ENCODE peak calls at places on chromosomes 12 and 14, in seven cellular contexts. M, R, W, D, L, K and F are unnamed samples.

GRCh38 chr14:65200454-65200853 is 98.1 kb upstream of the MAX start:
- DNase-seq in D (no peak), M (no peak), L (no peak), R (no peak), W (no peak), K (no peak), F (no peak)

GRCh38 chr12:108729612-108730336 is 1.5 kb downstream of the CORO1C start:
- DNase-seq in D (no peak), K (no peak), L (no peak), W (no peak), R (peak; percentile 78), M (no peak), F (no peak)

GRCh38 chr12:41264281-41264680 is 76.2 kb downstream of the PDZRN4 start:
- DNase-seq in M (no peak), R (no peak), W (no peak), L (no peak), K (no peak), D (no peak), F (no peak)

GRCh38 chr12:130398089-130398848 is 60.6 kb downstream of the PIWIL1 start:
- DNase-seq in D (no peak), K (no peak), R (no peak), M (no peak), W (no peak), L (no peak), F (no peak)

GRCh38 chr12:109286252-109286651 is 22.8 kb downstream of the FOXN4 start:
- DNase-seq in M (no peak), W (no peak), L (no peak), R (no peak), K (no peak), D (no peak), F (no peak)

GRCh38 chr14:66842911-66843572 is 335.1 kb downstream of the GPHN start:
- DNase-seq in M (no peak), D (no peak), L (no peak), K (no peak), W (no peak), R (no peak), F (no peak)

GRCh38 chr12:62260733-62261683 is 804 bp downstream of the USP15 start:
- DNase-seq in K (peak; percentile 38), M (no peak), D (peak; percentile 63), L (no peak), W (no peak), R (peak; percentile 68), F (peak; percentile 6)

GRCh38 chr14:32561520-32561919 is 232.4 kb downstream of the AKAP6 start:
- DNase-seq in K (no peak), R (no peak), M (no peak), D (no peak), W (no peak), L (no peak), F (peak; percentile 40)

GRCh38 chr14:77139540-77140342 is 1.9 kb downstream of the ZDHHC22 start:
- DNase-seq in W (no peak), M (no peak), R (no peak), L (no peak), D (no peak), K (no peak), F (peak; percentile 26)

GRCh38 chr14:101191086-101191881 is 287.8 kb upstream of the RTL1 start:
- DNase-seq in L (no peak), M (no peak), D (no peak), K (no peak), R (no peak), W (no peak), F (no peak)

GRCh38 chr14:51726166-51726899 is 74.6 kb downstream of the FRMD6 start:
- DNase-seq in K (no peak), M (no peak), D (no peak), W (no peak), L (no peak), R (no peak), F (no peak)

GRCh38 chr12:111964935-111965334 is 48.0 kb downstream of the TMEM116 start:
- DNase-seq in L (no peak), K (no peak), M (no peak), R (no peak), D (no peak), W (no peak), F (no peak)

GRCh38 chr12:10634427-10634826 is 21.0 kb upstream of the MAGOHB start:
- DNase-seq in W (no peak), L (no peak), K (no peak), M (no peak), R (peak; percentile 30), D (no peak), F (peak; percentile 15)

GRCh38 chr12:114407566-114408411 is 1.8 kb upstream of the TBX5 start:
- DNase-seq in M (no peak), L (no peak), K (no peak), W (no peak), R (no peak), D (no peak), F (no peak)
- H3K4me3 ChIP-seq in M (peak overlapping the region; percentile 83), L (no peak overlapping the region), K (no peak overlapping the region), W (no peak overlapping the region), R (no peak overlapping the region), D (peak overlapping the region; percentile 60), F (no peak overlapping the region)

GRCh38 chr14:28652782-28653181 is 113.8 kb upstream of the FOXG1 start:
- DNase-seq in D (no peak), R (peak; percentile 91), K (no peak), L (no peak), M (no peak), W (no peak), F (peak; percentile 7)
- H3K9me3 ChIP-seq in D (no peaks in the 10 kb centered on the region), R (no peaks in the 10 kb centered on the region), K (no peaks in the 10 kb centered on the region), L (no peaks in the 10 kb centered on the region), M (no peaks in the 10 kb centered on the region), W (no peaks in the 10 kb centered on the region), F (no peaks in the 10 kb centered on the region)

GRCh38 chr14:85527458-85527857 is 2.5 kb upstream of the FLRT2 start:
- DNase-seq in D (no peak), R (no peak), W (no peak), L (no peak), K (no peak), M (no peak), F (no peak)

GRCh38 chr14:85528080-85528881 is 1.7 kb upstream of the FLRT2 start:
- DNase-seq in D (no peak), W (peak; percentile 57), M (peak; percentile 40), L (no peak), R (peak; percentile 77), K (peak; percentile 39), F (peak; percentile 41)

GRCh38 chr14:85530626-85531025 is 682 bp downstream of the FLRT2 start:
- DNase-seq in D (no peak), L (no peak), M (no peak), K (no peak), R (no peak), W (no peak), F (no peak)

GRCh38 chr14:85529803-85530574 is at the start of gene FLRT2:
- DNase-seq in K (peak; percentile 72), M (peak; percentile 68), W (peak; percentile 69), R (peak; percentile 71), L (peak; percentile 40), D (peak; percentile 57), F (peak; percentile 67)

GRCh38 chr14:85528882-85529585 is 910 bp upstream of the FLRT2 start:
- DNase-seq in D (peak; percentile 13), R (peak; percentile 62), M (peak; percentile 11), K (no peak), L (no peak), W (peak; percentile 35), F (peak; percentile 45)
- H3K27me3 ChIP-seq in D (peaks cover 56% of the 10 kb centered on the region), R (no peaks in the 10 kb centered on the region), M (no peaks in the 10 kb centered on the region), K (peaks cover 40% of the 10 kb centered on the region), L (no peaks in the 10 kb centered on the region), W (no peaks in the 10 kb centered on the region), F (peaks cover 8% of the 10 kb centered on the region)

GRCh38 chr14:24432259-24433131 is 2.7 kb downstream of the KHNYN start:
- DNase-seq in L (no peak), K (no peak), R (peak; percentile 19), W (peak; percentile 29), M (no peak), D (no peak), F (no peak)

GRCh38 chr14:24430143-24430681 is 458 bp downstream of the KHNYN start:
- DNase-seq in L (peak; percentile 83), D (peak; percentile 85), R (peak; percentile 52), M (peak; percentile 91), K (peak; percentile 79), W (peak; percentile 84), F (peak; percentile 78)

GRCh38 chr14:24429395-24430142 is at the start of the genes CBLN3 and KHNYN:
- DNase-seq in M (peak; percentile 94), L (peak; percentile 91), D (peak; percentile 94), K (peak; percentile 91), W (peak; percentile 93), R (peak; percentile 85), F (peak; percentile 91)

GRCh38 chr14:24430682-24431568 is 1.2 kb downstream of the KHNYN start:
- DNase-seq in K (no peak), W (peak; percentile 61), R (peak; percentile 58), D (no peak), L (peak; percentile 47), M (peak; percentile 66), F (peak; percentile 62)

DNA sequence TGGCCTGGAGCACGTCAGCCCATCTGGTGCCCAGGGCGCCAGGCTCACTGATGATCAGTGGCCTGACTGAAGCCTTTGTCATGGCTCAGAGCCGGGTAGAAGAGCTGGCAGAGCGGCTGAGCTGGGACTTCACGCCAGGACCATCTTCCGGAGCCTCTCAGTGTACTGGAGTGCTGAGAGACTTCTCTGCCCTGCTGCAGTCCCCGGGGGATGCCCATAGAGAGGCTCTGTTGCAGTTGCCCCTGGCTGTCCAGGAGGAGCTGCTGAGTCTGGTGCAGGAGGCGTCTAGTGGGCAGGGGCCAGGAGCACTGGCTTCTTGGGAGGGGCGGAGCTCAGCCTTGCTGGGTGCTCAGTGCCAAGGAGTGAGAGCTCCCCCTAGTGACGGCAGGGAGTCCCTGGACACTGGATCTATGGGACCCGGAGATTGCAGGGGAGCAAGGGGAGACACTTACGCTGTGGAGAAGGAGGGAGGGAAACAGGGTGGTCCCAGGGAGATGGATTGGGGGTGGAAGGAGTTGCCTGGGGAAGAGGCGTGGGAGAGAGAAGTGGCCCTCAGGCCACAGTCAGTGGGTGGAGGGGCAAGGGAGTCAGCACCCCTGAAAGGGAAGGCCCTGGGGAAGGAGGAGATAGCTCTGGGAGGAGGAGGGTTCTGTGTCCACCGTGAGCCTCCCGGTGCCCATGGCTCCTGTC is 2.0 kb downstream of the KHNYN start:
- DNase-seq in D (peak; percentile 92), K (peak; percentile 89), L (peak; percentile 91), M (peak; percentile 94), R (peak; percentile 84), W (peak; percentile 92), F (peak; percentile 86)
- H3K4me3 ChIP-seq in D (peak overlapping the region; percentile 90), K (peak overlapping the region; percentile 81), L (no peak overlapping the region), M (no peak overlapping the region), R (peak overlapping the region; percentile 75), W (no peak overlapping the region), F (peak overlapping the region; percentile 74)

GRCh38 chr14:70871863-70872677 is 35.2 kb upstream of the PCNX1 start:
- DNase-seq in K (no peak), W (no peak), M (no peak), D (no peak), R (no peak), L (no peak), F (no peak)

GRCh38 chr14:70873627-70874026 is 33.6 kb upstream of the PCNX1 start:
- DNase-seq in L (no peak), D (no peak), W (no peak), R (no peak), M (no peak), K (no peak), F (no peak)

GRCh38 chr14:70872678-70873020 is 34.6 kb upstream of the PCNX1 start:
- DNase-seq in R (no peak), W (no peak), M (no peak), D (no peak), K (no peak), L (no peak), F (no peak)

GRCh38 chr14:70871001-70871400 is 36.3 kb upstream of the PCNX1 start:
- DNase-seq in W (no peak), L (no peak), K (no peak), R (no peak), M (no peak), D (no peak), F (no peak)
- H3K9me3 ChIP-seq in W (no peaks in the 10 kb centered on the region), L (no peaks in the 10 kb centered on the region), K (no peaks in the 10 kb centered on the region), R (peaks cover 13% of the 10 kb centered on the region), M (no peaks in the 10 kb centered on the region), D (peaks cover 9% of the 10 kb centered on the region), F (no peaks in the 10 kb centered on the region)